ENCODE peak calls at places on chromosomes 1 and 21, in five cellular contexts. One of them, this sample, is unnamed.

GRCh38 chr1:203135636-203136305 is 8.2 kb downstream of the ADORA1 start:
- DNase-seq in B cell: no peak
- DNase-seq in fibroblast of the aortic adventitia: no peak
- DNase-seq in pancreas: peak; percentile 56
- DNase-seq in tibial artery: no peak
- DNase-seq in this sample: no peak

GRCh38 chr1:1034438-1034759 is 14.5 kb downstream of the AGRN start:
- DNase-seq in B cell: no peak
- DNase-seq in fibroblast of the aortic adventitia: no peak
- DNase-seq in pancreas: no peak
- DNase-seq in tibial artery: no peak
- DNase-seq in this sample: no peak

GRCh38 chr1:218171302-218171893 is 113.7 kb upstream of the RRP15 start:
- DNase-seq in B cell: peak; percentile 24
- DNase-seq in fibroblast of the aortic adventitia: peak; percentile 69
- DNase-seq in pancreas: no peak
- DNase-seq in tibial artery: no peak
- DNase-seq in this sample: no peak

GRCh38 chr1:206836111-206836510 is 29.3 kb upstream of the IL20 start:
- DNase-seq in B cell: no peak
- DNase-seq in fibroblast of the aortic adventitia: peak; percentile 43
- DNase-seq in pancreas: no peak
- DNase-seq in tibial artery: no peak
- DNase-seq in this sample: no peak

GRCh38 chr1:93237021-93237420 is 56.5 kb downstream of the CCDC18 start:
- DNase-seq in B cell: no peak
- DNase-seq in fibroblast of the aortic adventitia: no peak
- DNase-seq in pancreas: no peak
- DNase-seq in tibial artery: no peak
- DNase-seq in this sample: no peak

GRCh38 chr21:26840912-26841311 is 4.3 kb downstream of the ADAMTS1 start:
- DNase-seq in B cell: no peak
- DNase-seq in fibroblast of the aortic adventitia: peak; percentile 91
- DNase-seq in pancreas: peak; percentile 43
- DNase-seq in tibial artery: peak; percentile 57
- DNase-seq in this sample: no peak

GRCh38 chr1:227891955-227892871 is 55.5 kb downstream of the WNT9A start:
- DNase-seq in B cell: no peak
- DNase-seq in fibroblast of the aortic adventitia: peak; percentile 11
- DNase-seq in pancreas: no peak
- DNase-seq in tibial artery: peak; percentile 18
- DNase-seq in this sample: no peak

GRCh38 chr1:32339363-32339978 is 3.4 kb upstream of the MARCKSL1 start:
- DNase-seq in B cell: peak; percentile 52
- DNase-seq in fibroblast of the aortic adventitia: peak; percentile 59
- DNase-seq in pancreas: no peak
- DNase-seq in tibial artery: no peak
- DNase-seq in this sample: no peak

GRCh38 chr1:31216016-31216415 is 23.7 kb downstream of the NKAIN1 start:
- DNase-seq in B cell: no peak
- DNase-seq in fibroblast of the aortic adventitia: peak; percentile 19
- DNase-seq in pancreas: peak; percentile 50
- DNase-seq in tibial artery: no peak
- DNase-seq in this sample: no peak

GRCh38 chr1:234756066-234756783 is 146.2 kb upstream of the IRF2BP2 start:
- DNase-seq in B cell: no peak
- DNase-seq in fibroblast of the aortic adventitia: no peak
- DNase-seq in pancreas: no peak
- DNase-seq in tibial artery: no peak
- DNase-seq in this sample: no peak

GRCh38 chr1:93000751-93001175 is 39.5 kb upstream of the DIPK1A start:
- DNase-seq in B cell: no peak
- DNase-seq in fibroblast of the aortic adventitia: no peak
- DNase-seq in pancreas: no peak
- DNase-seq in tibial artery: no peak
- DNase-seq in this sample: no peak

GRCh38 chr1:229309684-229310083 is 33.2 kb downstream of the CCSAP start:
- DNase-seq in B cell: no peak
- DNase-seq in fibroblast of the aortic adventitia: no peak
- DNase-seq in pancreas: no peak
- DNase-seq in tibial artery: no peak
- DNase-seq in this sample: no peak

GRCh38 chr1:164583835-164584539 is 25.0 kb downstream of the PBX1 start:
- DNase-seq in B cell: no peak
- DNase-seq in fibroblast of the aortic adventitia: no peak
- DNase-seq in pancreas: no peak
- DNase-seq in tibial artery: no peak
- DNase-seq in this sample: no peak

GRCh38 chr1:228004887-228005462 is 1.8 kb upstream of the WNT3A start:
- DNase-seq in B cell: no peak
- DNase-seq in fibroblast of the aortic adventitia: no peak
- DNase-seq in pancreas: no peak
- DNase-seq in tibial artery: no peak
- DNase-seq in this sample: peak; percentile 22

GRCh38 chr1:70980361-70980760 is 67.3 kb downstream of the PTGER3 start:
- DNase-seq in B cell: no peak
- DNase-seq in fibroblast of the aortic adventitia: no peak
- DNase-seq in pancreas: no peak
- DNase-seq in tibial artery: no peak
- DNase-seq in this sample: no peak

GRCh38 chr1:29521438-29521715 is 285.1 kb downstream of the PTPRU start:
- DNase-seq in B cell: no peak
- DNase-seq in fibroblast of the aortic adventitia: no peak
- DNase-seq in pancreas: no peak
- DNase-seq in tibial artery: no peak
- DNase-seq in this sample: no peak

GRCh38 chr1:182658055-182658454 is 26.3 kb downstream of the RGS8 start:
- DNase-seq in B cell: no peak
- DNase-seq in fibroblast of the aortic adventitia: no peak
- DNase-seq in pancreas: no peak
- DNase-seq in tibial artery: no peak
- DNase-seq in this sample: no peak

GRCh38 chr1:231682761-231683160 is 56.2 kb downstream of the DISC1 start:
- DNase-seq in B cell: no peak
- DNase-seq in fibroblast of the aortic adventitia: no peak
- DNase-seq in pancreas: no peak
- DNase-seq in tibial artery: no peak
- DNase-seq in this sample: no peak

GRCh38 chr1:59422921-59423575 is 126.2 kb downstream of the FGGY start:
- DNase-seq in B cell: no peak
- DNase-seq in fibroblast of the aortic adventitia: peak; percentile 81
- DNase-seq in pancreas: peak; percentile 67
- DNase-seq in tibial artery: peak; percentile 93
- DNase-seq in this sample: no peak

GRCh38 chr21:17105972-17106371 is 406.9 kb upstream of the CXADR start:
- DNase-seq in B cell: no peak
- DNase-seq in fibroblast of the aortic adventitia: peak; percentile 0
- DNase-seq in pancreas: no peak
- DNase-seq in tibial artery: peak; percentile 27
- DNase-seq in this sample: no peak

GRCh38 chr1:53956308-53957168 is 10.4 kb downstream of the LRRC42 start:
- DNase-seq in B cell: no peak
- DNase-seq in fibroblast of the aortic adventitia: no peak
- DNase-seq in pancreas: no peak
- DNase-seq in tibial artery: no peak
- DNase-seq in this sample: no peak

GRCh38 chr1:86435327-86435726 is 11.4 kb downstream of the CLCA2 start:
- DNase-seq in B cell: no peak
- DNase-seq in fibroblast of the aortic adventitia: no peak
- DNase-seq in pancreas: no peak
- DNase-seq in tibial artery: no peak
- DNase-seq in this sample: no peak

GRCh38 chr21:34704119-34704518 is 35.3 kb downstream of the CLIC6 start:
- DNase-seq in B cell: no peak
- DNase-seq in fibroblast of the aortic adventitia: peak; percentile 64
- DNase-seq in pancreas: no peak
- DNase-seq in tibial artery: peak; percentile 51
- DNase-seq in this sample: no peak

GRCh38 chr1:21534674-21535378 is 25.6 kb downstream of the ALPL start:
- DNase-seq in B cell: peak; percentile 68
- DNase-seq in fibroblast of the aortic adventitia: peak; percentile 63
- DNase-seq in pancreas: peak; percentile 48
- DNase-seq in tibial artery: no peak
- DNase-seq in this sample: no peak

GRCh38 chr1:215273838-215274516 is 191.4 kb downstream of the KCNK2 start:
- DNase-seq in B cell: no peak
- DNase-seq in fibroblast of the aortic adventitia: peak; percentile 92
- DNase-seq in pancreas: no peak
- DNase-seq in tibial artery: no peak
- DNase-seq in this sample: no peak

GRCh38 chr1:215267495-215267894 is 185.0 kb downstream of the KCNK2 start:
- DNase-seq in B cell: no peak
- DNase-seq in fibroblast of the aortic adventitia: no peak
- DNase-seq in pancreas: no peak
- DNase-seq in tibial artery: no peak
- DNase-seq in this sample: no peak

GRCh38 chr1:215264649-215265048 is 182.1 kb downstream of the KCNK2 start:
- DNase-seq in B cell: no peak
- DNase-seq in fibroblast of the aortic adventitia: no peak
- DNase-seq in pancreas: no peak
- DNase-seq in tibial artery: no peak
- DNase-seq in this sample: no peak

DNA sequence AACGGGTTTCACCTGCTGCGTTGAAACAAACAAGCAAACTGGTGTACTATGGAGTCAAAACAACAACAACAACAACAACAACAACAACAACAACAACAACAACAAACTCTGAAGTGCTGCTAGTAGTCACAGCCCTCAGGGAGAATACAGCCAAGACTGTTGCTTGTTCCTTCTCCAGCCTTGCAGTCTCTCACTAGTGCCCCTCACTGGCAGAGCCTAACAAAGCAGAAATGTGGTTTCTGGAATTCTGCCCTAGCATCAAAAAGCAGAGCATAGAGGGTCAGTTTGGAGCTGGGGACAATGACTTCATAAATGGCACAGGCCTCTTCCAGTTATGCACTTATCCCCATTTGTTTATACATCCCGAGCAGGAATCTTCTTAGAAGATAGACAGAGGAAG is 187.4 kb downstream of the KCNK2 start:
- DNase-seq in B cell: no peak
- DNase-seq in fibroblast of the aortic adventitia: no peak
- DNase-seq in pancreas: no peak
- DNase-seq in tibial artery: no peak
- DNase-seq in this sample: no peak
- TF ChIP-seq CTCF in B cell: no peak
- TF ChIP-seq CTCF in fibroblast of the aortic adventitia: no peak
- TF ChIP-seq CTCF in pancreas: no peak
- TF ChIP-seq CTCF in tibial artery: no peak
- TF ChIP-seq CTCF in this sample: no peak

DNA sequence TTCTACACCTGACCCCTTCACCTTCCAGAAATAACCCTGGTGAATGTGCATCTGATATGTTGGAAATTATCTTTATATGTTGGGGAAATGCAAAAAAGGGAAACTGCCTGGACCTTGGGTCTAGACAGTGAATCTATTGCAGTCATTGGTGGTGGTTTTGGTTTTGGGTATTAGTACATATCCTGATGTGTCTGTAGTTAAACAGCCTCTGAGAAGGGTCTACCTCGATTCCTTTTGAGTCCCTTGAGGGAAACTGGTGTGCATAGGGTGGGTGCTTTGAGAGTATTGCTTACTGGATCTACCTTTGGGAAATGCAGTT is 127.3 kb upstream of the KIAA0040 start:
- DNase-seq in B cell: no peak
- DNase-seq in fibroblast of the aortic adventitia: no peak
- DNase-seq in pancreas: no peak
- DNase-seq in tibial artery: no peak
- DNase-seq in this sample: no peak
- TF ChIP-seq CTCF in B cell: peak; percentile 60
- TF ChIP-seq CTCF in fibroblast of the aortic adventitia: no peak
- TF ChIP-seq CTCF in pancreas: no peak
- TF ChIP-seq CTCF in tibial artery: no peak
- TF ChIP-seq CTCF in this sample: no peak

DNA sequence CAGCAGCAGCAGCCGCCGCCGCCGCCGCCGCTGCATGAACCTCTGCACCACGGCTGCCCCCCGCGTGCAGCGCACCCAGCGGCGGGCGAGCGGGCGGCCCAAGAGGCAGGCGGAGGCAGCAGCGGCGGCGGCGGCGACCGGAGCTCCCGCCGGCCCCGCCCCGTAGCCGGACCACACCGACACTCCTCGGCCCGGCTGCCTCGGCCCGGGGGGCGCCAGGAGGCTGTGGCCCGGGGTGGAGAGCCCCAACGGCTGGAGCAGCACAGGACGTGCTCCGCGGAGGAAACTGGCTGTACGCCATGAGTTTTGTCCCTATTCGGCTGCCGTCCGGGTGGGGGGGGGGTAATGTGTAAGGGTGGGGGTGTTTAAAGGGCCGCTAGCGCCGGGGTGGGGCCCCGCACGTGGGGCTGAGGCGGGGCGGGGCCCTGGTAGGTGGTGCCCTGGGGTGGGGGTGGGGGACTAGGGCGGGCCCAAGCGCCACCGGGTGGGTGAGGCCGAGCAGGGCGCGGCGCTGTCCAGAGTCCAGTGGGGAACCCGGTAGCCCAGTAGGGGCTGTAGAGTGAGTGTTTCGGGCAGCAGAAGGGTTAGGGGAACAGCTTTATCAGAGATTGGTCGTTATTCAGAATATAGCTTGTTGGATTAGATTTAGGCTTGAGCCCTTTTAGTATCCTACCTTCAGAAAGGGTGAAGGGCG is at the start of gene FAM78B:
- DNase-seq in B cell: peak; percentile 75
- DNase-seq in fibroblast of the aortic adventitia: peak; percentile 76
- DNase-seq in pancreas: peak; percentile 84
- DNase-seq in tibial artery: peak; percentile 75
- DNase-seq in this sample: peak; percentile 89
- TF ChIP-seq CTCF in B cell: no peak
- TF ChIP-seq CTCF in fibroblast of the aortic adventitia: peak; percentile 13
- TF ChIP-seq CTCF in pancreas: no peak
- TF ChIP-seq CTCF in tibial artery: no peak
- TF ChIP-seq CTCF in this sample: peak; percentile 5

GRCh38 chr1:162838863-162839262 is 22.1 kb downstream of the CCDC190 start:
- DNase-seq in B cell: no peak
- DNase-seq in fibroblast of the aortic adventitia: no peak
- DNase-seq in pancreas: no peak
- DNase-seq in tibial artery: no peak
- DNase-seq in this sample: no peak

GRCh38 chr1:162844153-162844552 is 16.8 kb downstream of the CCDC190 start:
- DNase-seq in B cell: no peak
- DNase-seq in fibroblast of the aortic adventitia: no peak
- DNase-seq in pancreas: no peak
- DNase-seq in tibial artery: no peak
- DNase-seq in this sample: no peak

GRCh38 chr1:162835157-162835899 is 25.6 kb downstream of the CCDC190 start:
- DNase-seq in B cell: no peak
- DNase-seq in fibroblast of the aortic adventitia: peak; percentile 62
- DNase-seq in pancreas: no peak
- DNase-seq in tibial artery: no peak
- DNase-seq in this sample: no peak

GRCh38 chr1:162840256-162840839 is 20.6 kb downstream of the CCDC190 start:
- DNase-seq in B cell: no peak
- DNase-seq in fibroblast of the aortic adventitia: no peak
- DNase-seq in pancreas: no peak
- DNase-seq in tibial artery: no peak
- DNase-seq in this sample: no peak
- TF ChIP-seq CTCF in B cell: no peak
- TF ChIP-seq CTCF in fibroblast of the aortic adventitia: no peak
- TF ChIP-seq CTCF in pancreas: no peak
- TF ChIP-seq CTCF in tibial artery: no peak
- TF ChIP-seq CTCF in this sample: no peak

This sample was measured in D721Med.